ENCODE peak calls at places on chromosomes 4 and X, in five cellular contexts. S is GM20000, Q is lower leg skin, O is tibial artery, M is H54. K is an unnamed sample.

GRCh38 chr4:6367313-6367945 is 97.8 kb downstream of the WFS1 start:
- DNase-seq in M (no peak), Q (no peak), S (no peak), O (no peak), K (no peak)

GRCh38 chrX:34918856-34919255 is 23.7 kb upstream of the FAM47B start:
- DNase-seq in Q (no peak), M (peak), S (no peak), O (no peak), K (no peak)

GRCh38 chr4:168475745-168476144 is 4.5 kb downstream of the DDX60L start:
- DNase-seq in S (no peak), O (no peak), M (no peak), Q (no peak), K (no peak)

GRCh38 chr4:41573458-41574129 is 35.6 kb downstream of the LIMCH1 start:
- DNase-seq in Q (no peak), S (no peak), O (no peak), M (no peak), K (no peak)

GRCh38 chr4:8387615-8388266 is 52.8 kb downstream of the ACOX3 start:
- DNase-seq in Q (no peak), O (no peak), M (peak), S (no peak), K (no peak)

GRCh38 chr4:38678078-38678477 is 14.1 kb downstream of the KLF3 start:
- DNase-seq in Q (no peak), M (no peak), S (no peak), O (no peak), K (no peak)

GRCh38 chr4:151922811-151923210 is 162.0 kb upstream of the GATB start:
- DNase-seq in O (no peak), M (no peak), S (no peak), Q (no peak), K (no peak)

GRCh38 chrX:102959471-102959870 is 22.4 kb downstream of the RAB40AL start:
- DNase-seq in S (no peak), O (no peak), Q (no peak), M (peak), K (no peak)

GRCh38 chr4:95362906-95363578 is 185.7 kb downstream of the UNC5C start:
- DNase-seq in S (no peak), O (no peak), Q (no peak), M (peak), K (no peak)

GRCh38 chr4:133969202-133969873 is 232.3 kb downstream of the PABPC4L start:
- DNase-seq in S (no peak), Q (no peak), O (no peak), M (no peak), K (no peak)

GRCh38 chr4:163846008-163846407 is 351.5 kb downstream of the TMA16 start:
- DNase-seq in S (no peak), O (no peak), Q (no peak), M (no peak), K (no peak)

K was measured in omental fat pad.